ENCODE peak calls at places on chromosome 22, in six cellular contexts. V, Z, O, R, B and D are unnamed samples.
A peak's percentile ranks its signal among the peaks of the same experiment; 100 is the strongest.

GRCh38 chr22:31926969-31927368 is 17.4 kb upstream of the YWHAH start:
- DNase-seq in V (no peak), Z (no peak), O (no peak), R (no peak), B (no peak), D (no peak)

GRCh38 chr22:38490475-38490874 is 15.6 kb downstream of the DDX17 start:
- DNase-seq in V (no peak), Z (no peak), O (no peak), R (no peak), B (no peak), D (no peak)

GRCh38 chr22:28656156-28656555 is 23.5 kb downstream of the TTC28 start:
- DNase-seq in V (no peak), Z (no peak), O (no peak), R (no peak), B (no peak), D (no peak)

GRCh38 chr22:38569972-38570840 is at the start of gene DMC1:
- DNase-seq in V (peak; percentile 99), Z (peak; percentile 89), O (peak; percentile 90), R (peak; percentile 93), B (no peak), D (peak; percentile 96)

GRCh38 chr22:38788016-38788415 is 5.9 kb downstream of the DNAL4 start:
- DNase-seq in V (no peak), Z (no peak), O (no peak), R (no peak), B (peak; percentile 39), D (no peak)

GRCh38 chr22:48096846-48097665 is 1334.6 kb downstream of the TBC1D22A start:
- DNase-seq in V (no peak), Z (no peak), O (no peak), R (no peak), B (no peak), D (no peak)

GRCh38 chr22:23200896-23201295 is 20.6 kb downstream of the BCR start:
- DNase-seq in V (no peak), Z (no peak), O (no peak), R (no peak), B (no peak), D (no peak)

GRCh38 chr22:44108806-44109385 is 71.8 kb upstream of the PARVG start:
- DNase-seq in V (peak; percentile 30), Z (no peak), O (no peak), R (no peak), B (no peak), D (no peak)

GRCh38 chr22:45212992-45213751 is 27.5 kb downstream of the KIAA0930 start:
- DNase-seq in V (peak; percentile 87), Z (no peak), O (peak; percentile 66), R (no peak), B (no peak), D (peak; percentile 59)

GRCh38 chr22:22833059-22833458 is 54.6 kb upstream of the IGLL5 start:
- DNase-seq in V (no peak), Z (no peak), O (no peak), R (no peak), B (no peak), D (no peak)

GRCh38 chr22:33162196-33162595 is 104.0 kb upstream of the SYN3 start:
- DNase-seq in V (no peak), Z (no peak), O (no peak), R (no peak), B (no peak), D (no peak)

GRCh38 chr22:32858121-32858703 is 56.7 kb downstream of the TIMP3 start:
- DNase-seq in V (no peak), Z (no peak), O (no peak), R (no peak), B (no peak), D (no peak)

GRCh38 chr22:40270031-40270430 is 76.3 kb upstream of the ADSL start:
- DNase-seq in V (peak; percentile 72), Z (no peak), O (no peak), R (no peak), B (no peak), D (no peak)

GRCh38 chr22:40265783-40266182 is 80.5 kb upstream of the ADSL start:
- DNase-seq in V (no peak), Z (no peak), O (no peak), R (no peak), B (no peak), D (no peak)

GRCh38 chr22:40271440-40271839 is 74.9 kb upstream of the ADSL start:
- DNase-seq in V (no peak), Z (no peak), O (no peak), R (no peak), B (no peak), D (no peak)

GRCh38 chr22:40273319-40273718 is 73.0 kb upstream of the ADSL start:
- DNase-seq in V (no peak), Z (no peak), O (no peak), R (no peak), B (no peak), D (no peak)

GRCh38 chr22:40270748-40271373 is 75.4 kb upstream of the ADSL start:
- DNase-seq in V (no peak), Z (no peak), O (no peak), R (no peak), B (no peak), D (no peak)
- H3K36me3 ChIP-seq in V (no peaks in the 10 kb centered on the region), Z (peaks cover 29% of the 10 kb centered on the region), O (peaks cover 31% of the 10 kb centered on the region), R (peaks cover 92% of the 10 kb centered on the region), B (no peaks in the 10 kb centered on the region), D (no peaks in the 10 kb centered on the region)

DNA sequence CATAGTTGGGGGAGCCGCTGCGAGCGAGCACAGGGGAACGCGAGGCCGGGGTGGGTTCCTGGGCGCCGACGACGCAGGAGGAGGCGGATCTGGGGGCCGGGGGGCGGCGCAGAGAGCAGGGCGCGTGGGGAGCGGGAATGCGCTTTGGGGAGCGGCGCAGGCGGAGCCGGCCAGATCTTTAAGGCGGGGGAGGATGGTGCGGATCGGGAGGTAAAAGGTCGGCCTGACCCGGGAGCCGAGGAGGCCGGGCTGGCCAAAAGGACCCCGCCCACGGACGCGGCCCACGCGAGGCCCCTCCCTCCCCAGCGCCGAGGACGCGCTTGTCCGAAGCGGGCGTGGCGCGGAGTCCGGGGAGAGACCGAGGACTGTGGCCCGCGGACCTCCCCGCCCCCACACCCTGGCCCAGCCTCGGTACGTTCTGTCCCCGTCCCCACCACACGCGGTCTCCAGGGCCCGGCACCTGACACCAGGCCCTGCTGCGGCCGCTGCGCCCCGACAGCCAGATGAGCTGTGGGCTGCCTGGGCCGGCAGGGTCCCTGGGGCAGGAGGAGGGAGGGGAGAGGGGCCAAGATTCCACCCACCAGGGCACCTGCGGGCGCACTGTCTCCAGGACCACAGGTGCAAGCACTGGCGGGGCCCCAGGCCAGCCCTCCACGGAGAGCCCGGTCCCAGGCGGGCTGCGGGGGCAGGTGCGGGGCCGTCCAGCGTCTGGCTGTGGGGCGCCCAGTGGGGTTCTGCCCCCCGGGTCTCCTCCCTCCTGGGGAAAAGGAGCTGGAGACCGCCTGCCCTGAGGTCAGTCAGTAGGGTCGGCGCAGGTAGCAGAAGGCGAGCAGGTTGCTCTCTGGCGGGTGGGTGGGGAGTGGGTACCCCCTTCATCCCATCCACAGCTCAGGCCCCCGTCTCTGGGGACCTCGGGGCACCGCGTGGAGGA is 10.9 kb downstream of the PIM3 start:
- DNase-seq in V (peak; percentile 94), Z (peak; percentile 34), O (no peak), R (no peak), B (no peak), D (peak; percentile 90)
- H3K4me1 ChIP-seq in V (no peaks in the 10 kb centered on the region), Z (peaks cover 35% of the 10 kb centered on the region), O (peaks cover 18% of the 10 kb centered on the region), R (peaks cover 35% of the 10 kb centered on the region), B (peaks cover 13% of the 10 kb centered on the region), D (peaks cover 32% of the 10 kb centered on the region)

DNA sequence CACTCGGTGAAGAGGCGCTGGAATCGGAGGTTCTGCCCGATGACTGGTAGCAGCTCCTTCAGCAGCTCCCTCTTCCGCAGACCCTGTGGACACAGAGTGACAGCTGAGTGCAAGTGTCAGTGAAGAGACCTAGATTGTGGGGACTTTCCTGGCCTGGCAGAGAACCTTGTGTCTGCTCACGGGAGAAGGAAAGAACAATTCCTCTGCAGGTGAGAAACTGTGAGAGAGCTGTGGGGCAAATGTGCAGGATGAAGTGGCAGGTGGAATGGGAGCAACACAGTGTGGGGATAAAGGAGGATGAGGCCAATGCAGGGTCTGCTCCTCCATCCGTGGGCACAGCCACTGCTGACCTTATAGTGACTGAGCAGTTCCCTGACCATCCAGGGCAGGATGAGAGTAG is 40.0 kb upstream of the CLTCL1 start:
- DNase-seq in V (no peak), Z (no peak), O (no peak), R (no peak), B (no peak), D (no peak)
- H3K36me3 ChIP-seq in V (peaks cover 27% of the 10 kb centered on the region), Z (peaks cover 40% of the 10 kb centered on the region), O (peaks cover 59% of the 10 kb centered on the region), R (peaks cover 76% of the 10 kb centered on the region), B (peaks cover 70% of the 10 kb centered on the region), D (peaks cover 9% of the 10 kb centered on the region)

DNA sequence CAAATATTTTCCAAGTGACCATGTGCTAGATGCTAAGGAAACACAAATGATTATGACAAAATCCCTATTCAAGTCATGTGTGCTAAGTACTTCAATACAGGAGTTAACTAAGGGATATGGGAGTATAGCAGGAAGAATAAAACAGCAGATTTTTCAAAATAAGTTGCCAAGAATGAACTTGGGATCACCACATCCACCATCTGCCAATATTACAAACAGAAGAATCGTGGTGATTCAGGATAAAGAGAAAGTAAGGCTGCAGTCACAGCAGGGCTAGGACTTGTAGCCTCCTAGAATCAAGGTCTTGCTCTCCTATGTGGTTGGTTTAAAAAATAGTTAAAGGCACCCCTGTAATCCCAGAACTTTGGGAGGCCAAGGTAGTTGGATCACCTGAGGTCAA is 34.3 kb downstream of the MRTFA start:
- DNase-seq in V (no peak), Z (no peak), O (no peak), R (no peak), B (no peak), D (no peak)
- H3K4me1 ChIP-seq in V (peaks cover 3% of the 10 kb centered on the region), Z (peaks cover 7% of the 10 kb centered on the region), O (peaks cover 54% of the 10 kb centered on the region), R (peaks cover 2% of the 10 kb centered on the region), B (peaks cover 12% of the 10 kb centered on the region), D (peaks cover 26% of the 10 kb centered on the region)

DNA sequence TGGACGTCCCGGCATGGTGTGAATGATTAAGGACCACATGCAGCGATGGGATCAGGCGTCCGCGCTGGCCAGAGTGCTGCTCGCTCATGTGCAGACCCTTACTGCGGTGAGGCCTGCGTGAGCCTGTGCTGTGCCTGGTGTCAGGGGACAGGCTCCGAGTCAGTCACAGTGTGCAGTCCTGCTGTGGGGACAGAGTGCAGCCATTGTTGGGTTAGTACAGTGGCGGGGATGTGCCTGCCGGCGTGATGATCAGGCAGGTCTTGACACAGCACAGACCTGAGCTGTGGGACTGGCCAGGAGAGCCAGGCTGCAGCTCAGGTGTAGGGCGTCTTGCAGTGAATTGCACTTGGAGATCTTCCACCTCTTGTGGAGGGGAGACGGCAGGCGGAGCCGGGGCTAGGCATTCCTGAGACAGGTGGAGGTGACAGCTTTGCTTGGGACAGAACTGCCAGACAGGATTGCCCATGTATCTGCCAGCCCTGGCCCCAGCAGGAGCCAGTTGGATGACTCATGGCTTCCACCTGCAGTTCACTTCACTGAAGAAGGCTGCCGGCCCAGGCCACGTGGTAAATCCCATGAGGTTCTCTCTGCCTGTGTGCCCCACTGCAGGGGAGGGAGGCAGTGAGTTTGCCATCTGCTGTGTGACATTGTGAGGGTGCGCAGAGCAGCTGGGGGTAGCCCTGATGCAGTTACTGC is 17.3 kb downstream of the TRMU start:
- DNase-seq in V (peak; percentile 69), Z (no peak), O (no peak), R (no peak), B (no peak), D (no peak)
- H3K36me3 ChIP-seq in V (peaks cover 12% of the 10 kb centered on the region), Z (peaks cover 52% of the 10 kb centered on the region), O (peaks cover 95% of the 10 kb centered on the region), R (peaks cover 97% of the 10 kb centered on the region), B (peaks cover 40% of the 10 kb centered on the region), D (peaks cover 12% of the 10 kb centered on the region)